ENCODE peak calls at places on chromosomes 13 and 19, in seven cellular contexts. Z is epithelial cell of esophagus, U is dorsolateral prefrontal cortex, J is colonic mucosa, K is fibroblast of lung, D is lower leg skin, L is right atrium auricular region. N is an unnamed sample.

GRCh38 chr13:56837161-56837560 is 303.6 kb upstream of the PRR20A start:
- DNase-seq in Z (no peak), U (no peak), J (no peak), K (no peak), D (no peak), L (no peak), N (no peak)

GRCh38 chr13:72851678-72852014 is 69.7 kb downstream of the PIBF1 start:
- DNase-seq in Z (no peak), U (no peak), J (no peak), K (no peak), D (no peak), L (no peak), N (no peak)

GRCh38 chr13:22077205-22077683 is 406.4 kb downstream of the FGF9 start:
- DNase-seq in Z (no peak), U (no peak), J (no peak), K (no peak), D (no peak), L (no peak), N (no peak)

GRCh38 chr19:13794388-13794751 is 873 bp upstream of the ZSWIM4 start:
- DNase-seq in Z (peak), U (no peak), J (peak), K (peak), D (peak), L (peak), N (peak)

GRCh38 chr19:35211545-35212230 is 16.9 kb downstream of the FAM187B start:
- DNase-seq in Z (no peak), U (no peak), J (peak), K (no peak), D (peak), L (peak), N (no peak)

GRCh38 chr13:91312324-91312723 is 35.2 kb upstream of the MIR17HG start:
- DNase-seq in Z (no peak), U (no peak), J (no peak), K (no peak), D (no peak), L (no peak), N (no peak)

GRCh38 chr13:112718318-112718717 is 28.5 kb downstream of the ATP11A start:
- DNase-seq in Z (no peak), U (no peak), J (no peak), K (no peak), D (no peak), L (no peak), N (no peak)

GRCh38 chr13:102870677-102871415 is 25.0 kb downstream of the ERCC5 start:
- DNase-seq in Z (peak), U (peak), J (peak), K (peak), D (no peak), L (no peak), N (no peak)

GRCh38 chr13:114219406-114219805 is 15.3 kb upstream of the CDC16 start:
- DNase-seq in Z (no peak), U (no peak), J (no peak), K (no peak), D (no peak), L (no peak), N (no peak)

GRCh38 chr19:18153555-18154134 is 682 bp downstream of the PIK3R2 start:
- DNase-seq in Z (no peak), U (no peak), J (no peak), K (no peak), D (no peak), L (no peak), N (no peak)

GRCh38 chr19:37983153-37983552 is 76.1 kb downstream of the SIPA1L3 start:
- DNase-seq in Z (peak), U (no peak), J (no peak), K (no peak), D (no peak), L (no peak), N (no peak)

GRCh38 chr19:49712397-49712859 is 21.5 kb downstream of the CPT1C start:
- DNase-seq in Z (peak), U (no peak), J (peak), K (peak), D (no peak), L (no peak), N (no peak)

GRCh38 chr13:39148513-39148961 is 110.3 kb downstream of the NHLRC3 start:
- DNase-seq in Z (peak), U (no peak), J (no peak), K (peak), D (no peak), L (no peak), N (peak)

GRCh38 chr19:29564574-29565005 is 38.8 kb downstream of the VSTM2B start:
- DNase-seq in Z (no peak), U (no peak), J (no peak), K (no peak), D (peak), L (no peak), N (no peak)

GRCh38 chr19:49954092-49954825 is 6.7 kb downstream of the SIGLEC11 start:
- DNase-seq in Z (peak), U (no peak), J (no peak), K (no peak), D (no peak), L (no peak), N (no peak)

GRCh38 chr19:16382775-16383543 is 58.3 kb downstream of the KLF2 start:
- DNase-seq in Z (peak), U (peak), J (peak), K (peak), D (peak), L (peak), N (peak)

GRCh38 chr19:31518216-31518615 is 169.0 kb upstream of the TSHZ3 start:
- DNase-seq in Z (no peak), U (no peak), J (no peak), K (no peak), D (no peak), L (peak), N (no peak)

GRCh38 chr13:35961002-35961401 is 170.2 kb downstream of the DCLK1 start:
- DNase-seq in Z (peak), U (no peak), J (no peak), K (peak), D (no peak), L (no peak), N (no peak)

GRCh38 chr13:31056650-31057275 is 104.9 kb downstream of the HSPH1 start:
- DNase-seq in Z (no peak), U (no peak), J (no peak), K (no peak), D (no peak), L (no peak), N (no peak)

GRCh38 chr19:48683349-48683748 is 10.5 kb upstream of the NTN5 start:
- DNase-seq in Z (peak), U (peak), J (no peak), K (peak), D (no peak), L (peak), N (no peak)

GRCh38 chr13:76948139-76948538 is at the start of gene ACOD1:
- DNase-seq in Z (peak), U (no peak), J (no peak), K (no peak), D (no peak), L (no peak), N (no peak)

GRCh38 chr19:34364830-34365462 is at the start of gene GPI:
- DNase-seq in Z (peak), U (peak), J (peak), K (peak), D (peak), L (no peak), N (no peak)

GRCh38 chr19:1790054-1790762 is 21.9 kb downstream of the ATP8B3 start:
- DNase-seq in Z (no peak), U (no peak), J (no peak), K (no peak), D (no peak), L (no peak), N (no peak)

GRCh38 chr13:103694033-103694432 is 627.8 kb upstream of the SLC10A2 start:
- DNase-seq in Z (no peak), U (no peak), J (no peak), K (no peak), D (no peak), L (no peak), N (no peak)

GRCh38 chr13:83995930-83996329 is 113.7 kb upstream of the SLITRK1 start:
- DNase-seq in Z (no peak), U (no peak), J (no peak), K (no peak), D (no peak), L (no peak), N (no peak)

GRCh38 chr19:56223481-56223880 is 21.4 kb downstream of the ZSCAN5C start:
- DNase-seq in Z (no peak), U (no peak), J (no peak), K (no peak), D (peak), L (no peak), N (no peak)

GRCh38 chr19:30371960-30372824 is at the start of gene ZNF536:
- DNase-seq in Z (no peak), U (peak), J (no peak), K (no peak), D (peak), L (no peak), N (no peak)

GRCh38 chr13:104385409-104385808 is 1319.2 kb upstream of the SLC10A2 start:
- DNase-seq in Z (peak), U (no peak), J (no peak), K (peak), D (no peak), L (no peak), N (no peak)

GRCh38 chr19:3575260-3575741 is 2.6 kb downstream of the HMG20B start:
- DNase-seq in Z (peak), U (no peak), J (peak), K (no peak), D (no peak), L (no peak), N (no peak)

DNA sequence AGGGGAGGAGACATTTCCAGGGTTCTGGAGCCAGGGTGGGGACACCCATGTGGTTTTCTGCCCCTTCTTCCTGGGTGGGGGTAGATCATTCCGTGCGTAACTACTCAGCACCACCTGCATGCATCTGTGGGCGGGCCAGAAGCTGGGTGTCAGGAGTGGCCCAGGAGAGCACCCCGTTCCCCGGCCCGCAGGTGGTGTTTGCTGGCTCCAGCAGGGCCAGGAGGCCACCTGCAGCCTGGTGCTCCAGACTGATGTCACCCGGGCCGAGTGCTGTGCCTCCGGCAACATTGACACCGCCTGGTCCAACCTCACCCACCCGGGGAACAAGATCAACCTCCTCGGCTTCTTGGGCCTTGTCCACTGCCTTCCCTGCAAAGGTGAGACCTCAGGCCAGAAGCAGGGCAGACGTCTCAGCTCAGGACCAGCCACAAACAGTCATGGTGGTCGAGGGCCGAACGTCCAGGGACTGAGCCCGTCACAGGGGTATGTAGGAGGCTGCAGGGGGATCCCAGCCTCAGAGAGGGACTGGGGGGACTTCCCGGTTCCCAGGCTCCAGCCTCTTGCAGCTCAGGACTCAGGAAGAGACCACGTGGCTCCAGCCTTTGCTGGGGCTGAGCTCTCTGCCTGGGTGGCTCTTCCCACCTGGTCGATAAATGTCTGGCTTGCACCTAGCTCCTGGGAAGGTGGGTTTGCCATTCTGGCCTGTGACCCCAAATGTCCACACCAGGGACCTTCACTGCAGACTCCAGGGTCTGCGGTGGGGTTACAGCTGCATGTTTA is 1.6 kb downstream of the FSTL3 start:
- DNase-seq in Z (peak), U (no peak), J (no peak), K (peak), D (peak), L (no peak), N (no peak)
- H3K4me3 ChIP-seq in Z (peak), U (no peak), J (no peak), K (peak), D (no peak), L (peak), N (peak)

GRCh38 chr19:4723465-4724251 is at the start of gene DPP9:
- DNase-seq in Z (peak), U (peak), J (peak), K (peak), D (peak), L (peak), N (peak)
- TF ChIP-seq CTCF in Z (peak), U (peak), J (peak), K (no peak), D (no peak), L (no peak), N (peak)

GRCh38 chr13:51538626-51539179 is 45.6 kb upstream of the WDFY2 start:
- DNase-seq in Z (no peak), U (no peak), J (no peak), K (no peak), D (no peak), L (no peak), N (no peak)

GRCh38 chr13:51542358-51542972 is 41.8 kb upstream of the WDFY2 start:
- DNase-seq in Z (no peak), U (no peak), J (no peak), K (no peak), D (no peak), L (no peak), N (no peak)

GRCh38 chr13:51541037-51541436 is 43.2 kb upstream of the WDFY2 start:
- DNase-seq in Z (no peak), U (no peak), J (no peak), K (no peak), D (no peak), L (no peak), N (no peak)

GRCh38 chr13:51539887-51540286 is 44.4 kb upstream of the WDFY2 start:
- DNase-seq in Z (no peak), U (no peak), J (no peak), K (no peak), D (no peak), L (no peak), N (no peak)

GRCh38 chr13:51541809-51542258 is 42.4 kb upstream of the WDFY2 start:
- DNase-seq in Z (no peak), U (no peak), J (peak), K (no peak), D (no peak), L (no peak), N (no peak)
- H3K4me3 ChIP-seq in Z (no peak), U (no peak), J (no peak), K (no peak), D (no peak), L (no peak), N (no peak)

GRCh38 chr13:111491021-111491420 is 170.6 kb downstream of the TEX29 start:
- DNase-seq in Z (no peak), U (no peak), J (no peak), K (no peak), D (peak), L (no peak), N (no peak)
- TF ChIP-seq CTCF in Z (no peak), U (no peak), J (no peak), K (no peak), D (no peak), L (no peak), N (no peak)

GRCh38 chr19:42421101-42421500 is 6.1 kb downstream of the LIPE start:
- DNase-seq in Z (no peak), U (no peak), J (no peak), K (no peak), D (no peak), L (no peak), N (no peak)
- H3K4me3 ChIP-seq in Z (no peak), U (no peak), J (no peak), K (no peak), D (no peak), L (no peak), N (no peak)

GRCh38 chr13:98033277-98034247 is 80.1 kb downstream of the IPO5 start:
- DNase-seq in Z (peak), U (no peak), J (no peak), K (peak), D (peak), L (no peak), N (peak)
- TF ChIP-seq CTCF in Z (peak), U (peak), J (no peak), K (peak), D (no peak), L (peak), N (peak)

GRCh38 chr13:33992891-33993336 is 175.0 kb downstream of the RFC3 start:
- DNase-seq in Z (no peak), U (no peak), J (no peak), K (no peak), D (no peak), L (no peak), N (no peak)
- H3K4me3 ChIP-seq in Z (no peak), U (no peak), J (no peak), K (no peak), D (no peak), L (no peak), N (no peak)

GRCh38 chr13:110574161-110574560 is 12.6 kb upstream of the RAB20 start:
- DNase-seq in Z (no peak), U (no peak), J (no peak), K (no peak), D (no peak), L (no peak), N (no peak)

GRCh38 chr13:110572778-110573118 is 11.2 kb upstream of the RAB20 start:
- DNase-seq in Z (no peak), U (no peak), J (no peak), K (no peak), D (no peak), L (no peak), N (no peak)

GRCh38 chr13:110575322-110576069 is 14.0 kb upstream of the RAB20 start:
- DNase-seq in Z (no peak), U (no peak), J (no peak), K (peak), D (no peak), L (no peak), N (no peak)

GRCh38 chr13:110570886-110571285 is 9.4 kb upstream of the RAB20 start:
- DNase-seq in Z (no peak), U (no peak), J (no peak), K (no peak), D (peak), L (no peak), N (no peak)

DNA sequence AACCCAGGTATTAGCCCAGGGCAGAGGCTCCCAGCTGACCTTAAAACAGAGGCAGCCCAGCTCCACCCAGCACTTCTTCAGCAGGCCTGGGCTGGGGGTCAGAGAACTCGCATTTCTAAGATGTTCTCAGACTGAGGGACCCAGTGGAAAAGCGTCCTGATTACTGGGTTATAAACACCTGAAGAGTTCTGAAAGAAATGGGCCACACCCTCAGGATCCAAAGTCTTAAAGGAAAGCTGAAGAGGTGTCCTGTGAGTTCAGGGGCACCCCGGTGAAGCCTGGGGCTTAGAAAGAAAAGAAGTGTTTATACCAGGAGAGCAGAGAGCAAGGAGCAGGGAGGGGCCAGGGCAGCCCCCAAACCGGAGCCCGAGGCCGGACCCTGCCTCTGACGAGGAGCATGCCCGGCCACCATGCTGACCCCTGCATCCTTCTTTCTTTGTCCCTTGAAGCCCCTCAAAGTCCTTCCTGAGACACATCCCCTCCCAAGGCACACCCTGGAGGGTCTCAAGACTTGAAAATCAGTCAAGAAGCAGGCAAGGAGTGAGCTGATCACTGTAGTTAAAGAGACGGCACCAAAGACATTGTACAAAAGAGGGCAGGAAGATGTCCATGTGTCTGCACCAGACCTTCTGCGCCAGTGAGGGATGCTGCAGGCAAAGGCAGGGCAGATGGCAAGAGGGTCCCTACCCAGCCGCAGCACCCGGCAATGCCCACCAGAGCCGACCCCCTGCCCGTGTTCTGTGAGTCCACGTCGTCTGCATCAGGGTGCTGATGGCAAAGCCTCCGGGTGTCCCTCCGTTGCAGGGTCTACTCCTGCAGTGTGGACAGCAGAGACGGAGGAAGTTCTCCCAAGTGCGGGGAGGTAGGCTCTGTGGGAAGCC is 10.6 kb upstream of the RAB20 start:
- DNase-seq in Z (no peak), U (no peak), J (no peak), K (no peak), D (no peak), L (no peak), N (no peak)
- TF ChIP-seq CTCF in Z (no peak), U (no peak), J (no peak), K (no peak), D (no peak), L (no peak), N (no peak)

DNA sequence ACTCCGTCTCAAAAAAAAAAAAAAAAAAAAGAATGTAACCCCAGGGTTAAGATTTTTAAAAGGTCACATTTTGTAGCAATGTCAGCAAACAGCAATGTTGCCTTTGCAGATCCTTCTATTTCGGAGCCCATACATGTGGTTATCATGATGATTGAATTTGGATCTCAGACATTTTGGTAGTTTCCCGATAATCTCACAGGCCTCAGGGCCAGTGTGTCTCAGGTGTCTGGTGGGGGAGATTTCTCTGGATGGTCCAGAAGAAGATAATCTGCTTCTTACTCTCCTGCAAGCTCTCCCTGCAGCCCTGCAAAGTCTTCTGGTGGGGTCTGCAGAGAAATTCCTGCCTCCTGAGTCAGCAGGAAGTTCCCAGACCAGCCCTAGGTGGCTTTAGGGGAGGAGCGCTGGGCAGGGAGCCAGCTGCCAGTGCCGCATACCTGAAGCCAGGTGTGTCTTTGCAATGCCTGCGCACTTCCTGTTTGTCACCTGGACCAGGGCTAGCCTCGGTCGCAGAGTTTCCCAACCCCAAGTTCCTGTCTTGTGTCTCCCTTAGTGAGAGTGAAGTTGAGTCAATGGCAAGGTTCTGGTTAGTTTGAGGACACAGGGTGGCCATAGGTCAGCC is 1.4 kb downstream of the SH2D3A start:
- DNase-seq in Z (peak), U (no peak), J (peak), K (no peak), D (peak), L (no peak), N (no peak)
- H3K4me3 ChIP-seq in Z (peak), U (no peak), J (peak), K (no peak), D (no peak), L (no peak), N (no peak)

N was measured in AG04449.